ENCODE peak calls at places on chromosomes 16 and 17, in seven cellular contexts. J, L, B, M, N, C and O are unnamed samples.

GRCh38 chr16:66678314-66678713 is 18.2 kb downstream of the CMTM4 start:
- DNase-seq in J (no peak), L (no peak), B (no peak), M (no peak), N (no peak), C (no peak), O (no peak)

GRCh38 chr17:7440113-7440822 is 956 bp downstream of the FGF11 start:
- DNase-seq in J (no peak), L (no peak), B (peak; percentile 55), M (no peak), N (no peak), C (peak; percentile 58), O (no peak)

GRCh38 chr17:33888455-33888854 is 366.6 kb upstream of the CCL2 start:
- DNase-seq in J (no peak), L (no peak), B (no peak), M (no peak), N (no peak), C (no peak), O (no peak)

GRCh38 chr16:30113031-30113710 is at the start of gene GDPD3:
- DNase-seq in J (no peak), L (no peak), B (no peak), M (no peak), N (no peak), C (no peak), O (no peak)

GRCh38 chr17:80746262-80746935 is 201.8 kb downstream of the RPTOR start:
- DNase-seq in J (no peak), L (no peak), B (no peak), M (no peak), N (no peak), C (no peak), O (no peak)

GRCh38 chr16:30369938-30370443 is 303 bp downstream of the TBC1D10B start:
- DNase-seq in J (no peak), L (no peak), B (no peak), M (no peak), N (no peak), C (no peak), O (no peak)

GRCh38 chr16:85390511-85391174 is 222.5 kb upstream of the GSE1 start:
- DNase-seq in J (peak; percentile 66), L (peak; percentile 87), B (peak; percentile 91), M (no peak), N (no peak), C (no peak), O (no peak)

GRCh38 chr16:1821861-1822611 is 4.6 kb downstream of the HAGH start:
- DNase-seq in J (no peak), L (no peak), B (no peak), M (no peak), N (no peak), C (no peak), O (no peak)

GRCh38 chr17:1591474-1592090 is 29.0 kb upstream of the PITPNA start:
- DNase-seq in J (no peak), L (no peak), B (no peak), M (no peak), N (no peak), C (no peak), O (no peak)

GRCh38 chr16:11843861-11844260 is 7.5 kb downstream of the RSL1D1 start:
- DNase-seq in J (no peak), L (no peak), B (no peak), M (no peak), N (no peak), C (no peak), O (no peak)

GRCh38 chr16:81932668-81933067 is 78.6 kb downstream of the SDR42E1 start:
- DNase-seq in J (no peak), L (no peak), B (no peak), M (no peak), N (no peak), C (no peak), O (no peak)

GRCh38 chr17:44110011-44110686 is 13.3 kb downstream of the HDAC5 start:
- DNase-seq in J (no peak), L (no peak), B (no peak), M (no peak), N (no peak), C (no peak), O (no peak)

GRCh38 chr16:80557037-80557436 is 16.2 kb downstream of the DYNLRB2 start:
- DNase-seq in J (no peak), L (no peak), B (no peak), M (no peak), N (no peak), C (no peak), O (no peak)

GRCh38 chr16:20904507-20905079 is 4.0 kb downstream of the LYRM1 start:
- DNase-seq in J (peak; percentile 85), L (no peak), B (no peak), M (peak; percentile 62), N (peak; percentile 6), C (peak; percentile 76), O (peak; percentile 16)

GRCh38 chr17:48843172-48843900 is 12.5 kb downstream of the CALCOCO2 start:
- DNase-seq in J (no peak), L (no peak), B (no peak), M (no peak), N (no peak), C (no peak), O (no peak)

GRCh38 chr17:17849863-17850373 is 13.1 kb upstream of the SREBF1 start:
- DNase-seq in J (no peak), L (no peak), B (peak; percentile 66), M (peak; percentile 77), N (peak; percentile 52), C (peak; percentile 85), O (peak; percentile 32)

GRCh38 chr17:39929657-39930407 is 2.3 kb downstream of the LRRC3C start:
- DNase-seq in J (no peak), L (no peak), B (no peak), M (no peak), N (no peak), C (no peak), O (no peak)
- H3K27ac ChIP-seq in J (peak overlapping the region; percentile 87), L (peak overlapping the region; percentile 91), B (peak overlapping the region; percentile 97), M (no peak overlapping the region), N (no peak overlapping the region), C (no peak overlapping the region), O (peak overlapping the region; percentile 25)

DNA sequence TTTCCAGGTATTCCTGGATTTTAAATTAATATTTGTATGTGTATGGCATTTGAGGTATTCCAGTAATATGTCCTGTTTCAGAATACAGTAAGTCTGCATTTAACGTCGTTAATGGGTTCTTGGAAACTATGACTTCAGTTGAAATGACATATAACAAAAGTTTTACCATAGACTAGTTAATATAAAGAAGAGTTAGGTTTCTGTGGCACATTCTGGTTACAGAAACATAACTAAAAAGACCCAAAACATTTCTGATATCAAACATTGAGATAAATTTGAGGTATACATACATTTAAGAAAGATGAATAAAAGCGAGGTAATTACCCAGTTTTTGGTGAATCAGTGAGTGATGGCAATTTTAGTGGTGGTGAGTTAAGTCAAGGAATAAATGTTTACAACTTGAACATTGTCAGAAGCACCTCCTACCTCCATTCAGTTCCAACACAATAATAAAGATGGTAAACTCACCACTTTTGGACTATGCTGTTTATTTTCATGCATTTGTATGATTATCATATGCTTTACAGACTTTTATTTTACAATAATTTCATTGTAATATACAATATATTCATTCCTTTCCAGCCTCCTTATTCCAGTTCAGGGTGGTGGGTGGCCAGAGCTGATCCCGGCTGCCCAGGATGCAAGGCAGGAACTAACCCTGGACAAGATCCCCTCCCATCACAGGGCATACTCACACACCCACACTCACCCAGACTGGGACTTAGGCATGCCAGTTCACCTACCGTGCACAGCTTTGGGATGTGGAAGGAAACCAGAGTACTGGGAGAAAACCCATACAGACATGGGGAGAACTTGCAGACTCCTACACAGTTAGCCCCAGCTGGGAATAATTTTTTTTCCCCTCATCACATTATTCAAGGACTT is 9.7 kb downstream of the LUC7L3 start:
- DNase-seq in J (no peak), L (no peak), B (no peak), M (no peak), N (no peak), C (no peak), O (no peak)
- H3K4me3 ChIP-seq in J (no peak overlapping the region), L (no peak overlapping the region), B (no peak overlapping the region), M (no peak overlapping the region), N (no peak overlapping the region), C (no peak overlapping the region), O (no peak overlapping the region)

GRCh38 chr16:3274490-3274889 is 8.8 kb upstream of the ZNF263 start:
- DNase-seq in J (no peak), L (no peak), B (no peak), M (no peak), N (no peak), C (peak; percentile 60), O (no peak)

GRCh38 chr16:3276679-3277078 is 6.6 kb upstream of the ZNF263 start:
- DNase-seq in J (no peak), L (no peak), B (no peak), M (no peak), N (no peak), C (no peak), O (no peak)

GRCh38 chr16:3274947-3275346 is 8.3 kb upstream of the ZNF263 start:
- DNase-seq in J (no peak), L (no peak), B (no peak), M (no peak), N (no peak), C (no peak), O (no peak)
- H3K27ac ChIP-seq in J (no peak overlapping the region), L (no peak overlapping the region), B (no peak overlapping the region), M (no peak overlapping the region), N (no peak overlapping the region), C (peak overlapping the region; percentile 2), O (no peak overlapping the region)

GRCh38 chr17:39057807-39058206 is 90.6 kb upstream of the FBXO47 start:
- DNase-seq in J (no peak), L (no peak), B (no peak), M (no peak), N (no peak), C (no peak), O (no peak)
- H3K4me3 ChIP-seq in J (peak overlapping the region; percentile 73), L (no peak overlapping the region), B (peak overlapping the region; percentile 59), M (no peak overlapping the region), N (no peak overlapping the region), C (peak overlapping the region; percentile 76), O (peak overlapping the region; percentile 87)